ENCODE peak calls at places on chromosomes 7 and 10, in six cellular contexts. K is MM.1S, T is neural progenitor cell, H is GM23248, C is hepatocyte, M is PC-3. R is an unnamed sample.

GRCh38 chr7:54426406-54426805 is 115.8 kb upstream of the VSTM2A start:
- DNase-seq in K (peak), T (no peak), H (no peak), C (no peak), M (no peak), R (no peak)

GRCh38 chr7:127230192-127230925 is 22.4 kb downstream of the GRM8 start:
- DNase-seq in K (no peak), T (no peak), H (no peak), C (no peak), M (no peak), R (no peak)

GRCh38 chr7:152522551-152522950 is 86.7 kb upstream of the KMT2C start:
- DNase-seq in K (no peak), T (no peak), H (no peak), C (no peak), M (no peak), R (peak)

GRCh38 chr10:49138361-49138891 is 4.6 kb upstream of the FAM170B start:
- DNase-seq in K (no peak), T (no peak), H (peak), C (peak), M (no peak), R (no peak)

GRCh38 chr10:132691711-132692153 is 94.2 kb downstream of the NKX6-2 start:
- DNase-seq in K (no peak), T (no peak), H (no peak), C (no peak), M (no peak), R (no peak)

GRCh38 chr10:64091889-64092288 is 570.7 kb downstream of the REEP3 start:
- DNase-seq in K (no peak), T (peak), H (peak), C (peak), M (peak), R (peak)

GRCh38 chr7:73528204-73528603 is 6.1 kb upstream of the BAZ1B start:
- DNase-seq in K (no peak), T (no peak), H (no peak), C (no peak), M (no peak), R (no peak)

GRCh38 chr7:38584443-38585210 is 46.5 kb downstream of the AMPH start:
- DNase-seq in K (no peak), T (no peak), H (peak), C (no peak), M (peak), R (no peak)

GRCh38 chr10:132690401-132690800 is 95.5 kb downstream of the NKX6-2 start:
- DNase-seq in K (no peak), T (no peak), H (no peak), C (no peak), M (no peak), R (no peak)

GRCh38 chr10:48199580-48200377 is 74.7 kb downstream of the FRMPD2 start:
- DNase-seq in K (no peak), T (no peak), H (peak), C (peak), M (no peak), R (no peak)

GRCh38 chr10:22682237-22683192 is 31.9 kb downstream of the PIP4K2A start:
- DNase-seq in K (peak), T (no peak), H (peak), C (no peak), M (peak), R (no peak)

GRCh38 chr7:111026301-111026700 is 64.6 kb upstream of the LRRN3 start:
- DNase-seq in K (no peak), T (no peak), H (no peak), C (no peak), M (no peak), R (peak)

GRCh38 chr7:47648301-47648900 is 66.5 kb upstream of the TNS3 start:
- DNase-seq in K (no peak), T (no peak), H (no peak), C (no peak), M (no peak), R (no peak)

GRCh38 chr10:1398626-1399410 is 338.5 kb downstream of the ADARB2 start:
- DNase-seq in K (no peak), T (no peak), H (no peak), C (no peak), M (no peak), R (no peak)

GRCh38 chr10:12559578-12560178 is 210.3 kb downstream of the CAMK1D start:
- DNase-seq in K (no peak), T (no peak), H (no peak), C (no peak), M (no peak), R (no peak)

GRCh38 chr10:33234779-33235178 is 99.7 kb downstream of the NRP1 start:
- DNase-seq in K (no peak), T (no peak), H (peak), C (no peak), M (no peak), R (no peak)

GRCh38 chr7:47405921-47406765 is 175.8 kb downstream of the TNS3 start:
- DNase-seq in K (no peak), T (no peak), H (peak), C (no peak), M (no peak), R (no peak)

GRCh38 chr10:99917963-99918825 is 91.6 kb downstream of the DNMBP start:
- DNase-seq in K (no peak), T (peak), H (peak), C (peak), M (no peak), R (peak)

GRCh38 chr7:90828601-90829000 is 232.5 kb downstream of the CDK14 start:
- DNase-seq in K (no peak), T (no peak), H (peak), C (no peak), M (peak), R (no peak)

GRCh38 chr10:35442006-35442405 is 105.7 kb downstream of the CCNY start:
- DNase-seq in K (no peak), T (no peak), H (peak), C (no peak), M (no peak), R (no peak)

GRCh38 chr7:29871787-29872398 is 65.6 kb downstream of the WIPF3 start:
- DNase-seq in K (no peak), T (no peak), H (peak), C (no peak), M (no peak), R (no peak)

GRCh38 chr10:16652154-16652553 is 130.5 kb upstream of the C1QL3 start:
- DNase-seq in K (no peak), T (no peak), H (peak), C (no peak), M (no peak), R (no peak)

GRCh38 chr7:46486264-46487206 is 565.5 kb upstream of the IGFBP3 start:
- DNase-seq in K (no peak), T (no peak), H (peak), C (peak), M (peak), R (no peak)

GRCh38 chr7:105046414-105046813 is 32.4 kb downstream of the KMT2E start:
- DNase-seq in K (no peak), T (no peak), H (peak), C (no peak), M (peak), R (no peak)

GRCh38 chr7:142196066-142196840 is 61.6 kb downstream of the PRSS58 start:
- DNase-seq in K (no peak), T (no peak), H (peak), C (no peak), M (no peak), R (no peak)

GRCh38 chr7:12623885-12624498 is 53.5 kb downstream of the SCIN start:
- DNase-seq in K (peak), T (no peak), H (peak), C (peak), M (peak), R (peak)

GRCh38 chr7:107811934-107812333 is 8.9 kb upstream of the SLC26A3 start:
- DNase-seq in K (no peak), T (no peak), H (no peak), C (no peak), M (no peak), R (no peak)

DNA sequence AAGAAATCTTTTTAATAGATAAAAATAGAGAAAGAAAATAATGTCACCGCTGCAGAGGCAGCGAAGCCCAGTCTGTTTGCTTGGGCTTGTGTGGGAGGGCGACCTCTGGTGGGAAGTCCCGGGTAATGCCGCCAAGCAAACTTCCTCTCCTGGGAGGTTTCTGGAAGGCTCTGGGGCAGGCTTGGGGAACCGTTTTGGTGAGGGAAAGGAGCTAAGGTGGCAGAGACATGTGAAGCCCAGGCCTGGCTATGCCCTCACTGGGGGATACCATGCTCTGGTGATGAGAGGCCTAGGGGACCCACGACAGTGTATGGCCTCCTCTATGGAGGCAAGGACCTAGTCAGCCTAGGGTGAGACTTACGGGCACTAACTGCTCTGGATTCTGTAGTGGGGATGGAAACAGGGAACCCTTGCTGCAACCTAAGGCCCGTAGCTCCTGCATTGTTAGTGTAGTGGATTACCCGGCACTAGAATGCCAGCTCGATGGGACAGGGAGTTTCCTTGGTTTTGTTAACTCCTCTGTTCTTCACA is 605.1 kb downstream of the LRMDA start:
- DNase-seq in K (peak), T (peak), H (peak), C (peak), M (peak), R (peak)
- TF ChIP-seq EZH2 in K (no peak), T (no peak), H (no peak), C (no peak), M (no peak), R (no peak)

DNA sequence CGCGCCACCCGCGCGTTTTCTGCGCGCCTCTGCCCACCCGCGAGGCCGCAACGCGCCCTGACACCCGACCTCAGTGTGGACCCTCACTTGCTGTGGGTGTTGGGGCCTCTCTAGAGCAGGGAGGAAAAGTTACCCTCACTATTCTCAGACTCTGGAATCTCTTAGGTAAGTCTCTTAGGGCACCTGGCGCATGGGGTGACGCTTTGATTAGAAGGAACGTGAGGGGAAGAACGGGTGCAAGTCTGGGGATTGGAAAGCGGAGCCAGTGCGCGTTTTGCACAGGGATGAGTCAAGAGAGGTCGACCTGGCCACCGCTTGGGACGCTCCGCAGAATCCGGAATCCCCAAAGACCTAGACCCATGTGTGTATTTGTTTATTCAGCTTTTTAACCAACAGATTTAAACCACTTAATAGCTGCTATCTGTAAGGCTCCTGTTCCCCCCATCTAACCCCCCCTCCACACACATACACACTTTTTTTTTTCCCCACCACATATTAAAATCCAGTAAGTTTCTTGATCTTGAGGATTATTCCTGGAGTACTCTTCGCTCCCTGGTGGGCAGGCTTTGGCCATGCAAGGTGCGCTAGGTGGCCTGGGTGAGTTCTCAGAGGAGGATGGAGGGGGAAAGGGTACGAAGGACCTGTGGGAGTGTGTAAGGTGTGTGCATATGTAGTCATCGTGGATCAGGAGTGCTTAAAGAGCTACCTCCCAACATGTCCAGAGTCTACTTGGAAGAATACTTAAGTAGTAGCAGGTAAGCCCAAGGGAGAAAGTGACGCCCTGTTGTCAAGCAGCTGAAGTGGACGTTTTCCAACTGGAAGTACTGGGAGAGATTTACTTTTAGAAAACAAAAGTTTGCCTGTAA is 169.1 kb upstream of the PPP1R3A start:
- DNase-seq in K (peak), T (peak), H (peak), C (peak), M (no peak), R (peak)
- TF ChIP-seq EZH2phosphoT487 in K (no peak), T (peak), H (no peak), C (no peak), M (no peak), R (no peak)

GRCh38 chr7:121329460-121330052 is 756 bp downstream of the WNT16 start:
- DNase-seq in K (peak), T (peak), H (peak), C (peak), M (no peak), R (peak)
- TF ChIP-seq EZH2 in K (no peak), T (peak), H (no peak), C (no peak), M (no peak), R (peak)

DNA sequence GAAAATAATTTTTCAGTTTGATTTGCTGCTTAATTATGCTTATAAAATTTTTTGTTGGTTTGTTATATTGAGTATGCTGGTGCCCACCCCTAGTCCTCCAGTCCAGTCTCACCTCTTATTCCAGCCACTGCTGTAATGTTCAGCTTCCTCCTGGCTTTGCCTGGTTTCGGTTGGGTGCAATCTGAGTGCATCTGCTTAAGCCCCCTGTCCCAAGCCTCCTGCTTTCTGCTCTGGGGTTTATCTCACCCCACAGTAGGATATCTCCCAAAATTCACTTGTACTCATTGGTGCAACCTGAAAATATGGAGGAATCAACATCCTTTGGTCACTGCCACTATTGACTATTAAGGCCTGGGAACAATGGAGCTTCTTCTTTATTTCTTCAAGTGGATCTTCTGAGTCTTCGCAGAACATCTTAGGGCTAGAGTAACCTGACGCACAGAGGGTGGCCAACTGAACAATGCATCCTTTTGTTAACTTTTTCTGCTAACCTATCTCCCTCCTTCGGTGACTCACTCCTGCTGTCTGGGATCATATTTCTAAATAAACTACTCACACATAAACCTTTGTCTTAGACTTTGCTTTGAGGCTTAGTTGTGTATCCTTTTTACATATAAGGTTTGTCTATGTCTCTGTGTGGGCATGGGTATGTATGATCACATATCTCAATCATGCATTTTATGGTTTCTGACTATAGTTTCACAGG is 19.1 kb upstream of the SOSTDC1 start:
- DNase-seq in K (no peak), T (peak), H (peak), C (peak), M (peak), R (peak)
- TF ChIP-seq EZH2phosphoT487 in K (no peak), T (no peak), H (no peak), C (no peak), M (no peak), R (no peak)

R was measured in GM23338.